ENCODE peak calls at places on chromosome 2, in eight cellular contexts. V, J, G, H, W, B, I and P are unnamed samples.

GRCh38 chr2:129274038-129274415 is 705.4 kb upstream of the RAB6C start:
- DNase-seq in J (no peak), G (no peak), W (no peak), H (no peak), B (peak; percentile 62), V (no peak), I (no peak), P (no peak)

GRCh38 chr2:27233341-27233740 is 16.2 kb downstream of the CAD start:
- DNase-seq in W (peak; percentile 48), G (no peak), I (no peak), B (no peak), J (no peak), H (no peak), V (no peak), P (no peak)

GRCh38 chr2:83071914-83072313 is 1387.2 kb downstream of the SUCLG1 start:
- DNase-seq in B (no peak), H (no peak), V (no peak), G (no peak), W (no peak), I (peak; percentile 4), J (no peak), P (no peak)

GRCh38 chr2:72788756-72789155 is 37.1 kb downstream of the EXOC6B start:
- DNase-seq in W (no peak), V (no peak), J (no peak), H (no peak), B (no peak), G (peak; percentile 67), I (no peak), P (no peak)

GRCh38 chr2:44743473-44743872 is 198.0 kb upstream of the SIX3 start:
- DNase-seq in H (no peak), G (no peak), I (no peak), B (no peak), W (no peak), V (no peak), J (no peak), P (no peak)

GRCh38 chr2:32711219-32711618 is 83.4 kb downstream of the TTC27 start:
- DNase-seq in V (no peak), I (no peak), J (no peak), H (no peak), G (peak; percentile 95), B (no peak), W (no peak), P (no peak)

GRCh38 chr2:61016392-61017002 is 1.0 kb upstream of the PEX13 start:
- DNase-seq in G (no peak), B (no peak), I (peak; percentile 12), H (no peak), V (no peak), J (no peak), W (no peak), P (no peak)

GRCh38 chr2:156006721-156007618 is 325.6 kb downstream of the NR4A2 start:
- DNase-seq in I (no peak), J (no peak), G (no peak), B (no peak), V (peak; percentile 42), W (peak; percentile 58), H (no peak), P (no peak)

GRCh38 chr2:54903736-54904554 is 146.3 kb downstream of the RTN4 start:
- DNase-seq in G (peak; percentile 97), W (peak; percentile 68), I (no peak), V (no peak), H (peak; percentile 21), B (peak; percentile 62), J (peak; percentile 50), P (peak; percentile 43)

GRCh38 chr2:225468131-225468530 is 68.6 kb downstream of the NYAP2 start:
- DNase-seq in W (no peak), V (no peak), I (no peak), H (no peak), G (no peak), B (no peak), J (no peak), P (no peak)

GRCh38 chr2:196584903-196585302 is 54.6 kb upstream of the CCDC150 start:
- DNase-seq in G (no peak), V (no peak), W (no peak), B (no peak), H (no peak), I (no peak), J (no peak), P (no peak)

GRCh38 chr2:191299009-191299408 is 53.8 kb downstream of the MYO1B start:
- DNase-seq in I (no peak), V (no peak), H (no peak), J (no peak), W (no peak), G (no peak), B (no peak), P (no peak)

GRCh38 chr2:191302459-191303155 is 57.4 kb downstream of the MYO1B start:
- DNase-seq in H (no peak), V (peak; percentile 69), W (no peak), J (no peak), G (no peak), I (peak; percentile 17), B (no peak), P (no peak)

GRCh38 chr2:191301971-191302370 is 56.8 kb downstream of the MYO1B start:
- DNase-seq in J (no peak), B (no peak), W (no peak), G (no peak), H (no peak), I (no peak), V (no peak), P (no peak)

GRCh38 chr2:191298306-191298705 is 53.1 kb downstream of the MYO1B start:
- DNase-seq in G (no peak), V (no peak), I (no peak), W (no peak), B (no peak), J (no peak), H (no peak), P (no peak)

GRCh38 chr2:191299866-191300265 is 54.7 kb downstream of the MYO1B start:
- DNase-seq in J (no peak), V (no peak), H (no peak), G (no peak), B (no peak), I (no peak), W (no peak), P (no peak)
- H3K36me3 ChIP-seq in J (no peaks in the 10 kb centered on the region), V (peaks cover 58% of the 10 kb centered on the region), H (no peaks in the 10 kb centered on the region), G (no peaks in the 10 kb centered on the region), B (no peaks in the 10 kb centered on the region), I (no peaks in the 10 kb centered on the region), W (no peaks in the 10 kb centered on the region), P (no peaks in the 10 kb centered on the region)

GRCh38 chr2:62207480-62207879 is 11.6 kb downstream of the B3GNT2 start:
- DNase-seq in G (no peak), W (no peak), V (peak; percentile 30), J (no peak), I (peak; percentile 48), B (no peak), H (no peak), P (peak; percentile 4)

GRCh38 chr2:62206024-62206423 is 10.1 kb downstream of the B3GNT2 start:
- DNase-seq in V (peak; percentile 30), B (no peak), H (no peak), G (no peak), J (no peak), W (no peak), I (no peak), P (no peak)

GRCh38 chr2:62203459-62203858 is 7.5 kb downstream of the B3GNT2 start:
- DNase-seq in H (no peak), B (no peak), G (no peak), J (no peak), V (peak; percentile 32), W (no peak), I (no peak), P (no peak)

GRCh38 chr2:62204998-62205496 is 9.1 kb downstream of the B3GNT2 start:
- DNase-seq in B (no peak), W (no peak), I (no peak), G (no peak), J (no peak), V (peak; percentile 31), H (no peak), P (no peak)

DNA sequence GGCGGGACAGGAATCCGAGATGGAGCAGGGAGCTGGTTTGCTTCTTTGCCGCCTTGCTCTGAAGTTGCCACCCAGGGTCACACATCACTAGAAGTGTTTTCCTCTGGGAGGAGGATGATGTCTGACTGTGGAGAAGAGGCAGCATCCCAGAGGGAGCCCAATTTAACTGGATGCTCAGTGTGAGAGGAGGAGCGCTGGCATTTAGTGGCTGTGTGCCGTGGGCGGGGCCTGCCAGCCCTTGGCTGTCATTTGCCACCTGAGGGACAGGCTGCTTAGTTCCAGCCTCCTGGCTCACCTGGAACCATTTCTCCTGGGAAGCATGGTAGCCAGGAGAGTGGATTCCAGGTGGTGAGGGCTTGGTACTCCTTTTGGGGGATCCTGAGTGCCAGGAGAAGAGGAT is 9.6 kb downstream of the B3GNT2 start:
- DNase-seq in G (no peak), J (no peak), V (peak; percentile 49), W (no peak), H (no peak), B (no peak), I (no peak), P (no peak)
- H3K9me3 ChIP-seq in G (no peaks in the 10 kb centered on the region), J (no peaks in the 10 kb centered on the region), V (no peaks in the 10 kb centered on the region), W (no peaks in the 10 kb centered on the region), H (no peaks in the 10 kb centered on the region), B (no peaks in the 10 kb centered on the region), I (no peaks in the 10 kb centered on the region), P (no peaks in the 10 kb centered on the region)

DNA sequence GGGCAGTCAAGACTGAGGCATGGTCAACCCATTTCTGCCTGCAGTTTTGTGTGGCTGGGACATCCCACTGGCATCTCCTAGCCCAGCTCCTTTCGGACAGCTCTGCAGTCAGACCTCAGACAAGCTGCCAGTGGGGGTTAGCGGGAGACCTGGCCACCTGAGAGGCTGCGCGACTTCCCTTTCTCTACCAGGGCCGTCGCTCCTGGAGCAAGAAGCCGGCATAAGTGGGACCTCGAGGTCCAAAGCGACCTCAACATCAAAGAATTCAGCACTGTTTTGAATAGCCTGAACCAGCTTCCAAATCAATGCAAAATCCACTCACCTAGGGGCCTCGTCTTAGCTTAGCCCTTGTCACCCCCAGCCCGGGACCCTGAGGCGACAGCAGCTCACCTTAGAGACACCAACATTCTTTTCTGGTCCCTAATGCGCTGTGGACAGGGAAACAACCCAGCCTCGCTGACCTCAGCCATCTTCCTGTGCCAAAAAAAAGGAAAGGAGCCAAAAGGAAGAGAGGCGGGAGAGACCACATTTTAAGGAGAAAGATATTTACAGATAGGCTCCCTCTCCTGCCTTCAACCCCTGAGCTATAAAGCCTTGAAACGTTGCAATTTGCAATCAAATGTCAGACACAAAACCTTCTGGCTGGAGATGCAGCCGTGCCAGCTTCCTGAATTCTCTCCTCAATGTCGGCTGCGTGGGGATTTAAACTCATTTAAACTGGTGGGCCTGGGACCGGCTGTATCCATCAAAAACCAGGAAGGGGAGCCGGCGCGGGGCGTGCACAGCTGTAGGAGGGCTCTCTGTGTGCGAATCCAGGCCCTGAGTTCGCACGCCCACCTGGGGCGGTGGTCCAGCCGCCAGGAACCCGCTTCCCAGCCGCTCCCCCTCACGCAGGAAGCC is 81.1 kb downstream of the GFPT1 start:
- DNase-seq in I (peak; percentile 50), J (no peak), B (no peak), V (peak; percentile 77), H (no peak), W (no peak), G (no peak), P (no peak)
- H3K4me3 ChIP-seq in I (peak overlapping the region; percentile 54), J (peak overlapping the region; percentile 51), B (peak overlapping the region; percentile 57), V (peak overlapping the region; percentile 80), H (peak overlapping the region; percentile 74), W (peak overlapping the region; percentile 57), G (peak overlapping the region; percentile 50), P (peak overlapping the region; percentile 18)

DNA sequence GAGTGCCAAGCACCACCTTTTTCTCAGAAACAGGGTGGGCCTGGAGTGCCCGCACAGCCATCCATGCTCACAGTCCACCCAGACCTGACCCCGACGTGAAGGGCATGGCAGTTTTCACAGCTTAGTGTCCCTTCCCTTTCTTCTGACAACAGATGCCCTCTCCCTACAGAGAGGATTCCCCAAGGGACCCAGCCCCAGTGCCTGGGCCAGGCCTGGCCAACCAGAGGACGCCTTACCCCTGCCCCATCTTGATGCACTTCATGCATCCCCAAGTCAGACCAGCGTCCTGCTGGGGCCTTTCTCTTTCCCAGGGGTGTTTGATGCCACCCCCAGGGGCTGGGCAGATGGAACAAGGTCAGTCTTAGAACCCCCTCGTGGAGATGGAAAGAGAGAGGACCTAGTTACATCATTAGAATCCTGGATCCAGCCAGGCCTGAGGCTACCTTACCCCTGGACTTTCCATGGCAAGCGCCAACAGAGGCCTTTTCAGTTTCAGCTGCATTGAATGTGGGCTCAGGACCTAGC is 3.8 kb downstream of the ANKMY1 start:
- DNase-seq in B (no peak), J (no peak), W (no peak), V (peak; percentile 29), H (no peak), I (peak; percentile 0), G (no peak), P (no peak)
- H3K36me3 ChIP-seq in B (no peaks in the 10 kb centered on the region), J (no peaks in the 10 kb centered on the region), W (no peaks in the 10 kb centered on the region), V (peaks cover 20% of the 10 kb centered on the region), H (peaks cover 14% of the 10 kb centered on the region), I (no peaks in the 10 kb centered on the region), G (no peaks in the 10 kb centered on the region), P (no peaks in the 10 kb centered on the region)